ENCODE peak calls at places on chromosome X, in five cellular contexts. W is GM06990; L is epithelial cell of esophagus; M is stimulated activated CD4-positive, alpha-beta T cell treated with anti-CD3 and anti-CD28 coated beads, Interleukin-1b, Interleukin-23, amount 100 ng/mL, for 1 hour; P is cardiac muscle cell. S is an unnamed sample.

GRCh38 chrX:111098874-111099273 is 2.9 kb downstream of the PAK3 start:
- DNase-seq in P (peak; percentile 75), L (peak; percentile 40), W (peak; percentile 34), M (peak; percentile 24), S (no peak)

GRCh38 chrX:8191022-8191421 is 20.0 kb upstream of the VCX2 start:
- DNase-seq in L (peak; percentile 93), W (no peak), P (no peak), M (no peak), S (no peak)

GRCh38 chrX:66408507-66408906 is 230.4 kb downstream of the EDA2R start:
- DNase-seq in P (no peak), M (no peak), W (no peak), L (no peak), S (no peak)

GRCh38 chrX:123084797-123085196 is 99.3 kb upstream of the GRIA3 start:
- DNase-seq in M (no peak), L (peak; percentile 86), P (no peak), W (no peak), S (no peak)

GRCh38 chrX:19005909-19006308 is 22.0 kb upstream of the PHKA2 start:
- DNase-seq in W (no peak), L (peak; percentile 13), M (no peak), P (no peak), S (no peak)

GRCh38 chrX:34875204-34875603 is 67.4 kb upstream of the FAM47B start:
- DNase-seq in L (peak; percentile 44), P (no peak), W (no peak), M (no peak), S (no peak)

GRCh38 chrX:776529-777230 is 146.1 kb downstream of the SHOX start:
- DNase-seq in P (no peak), M (no peak), L (no peak), W (no peak), S (no peak)

GRCh38 chrX:16603822-16604221 is 46.1 kb upstream of the S100G start:
- DNase-seq in P (no peak), L (peak; percentile 68), M (no peak), W (no peak), S (no peak)

GRCh38 chrX:106898462-106898861 is 4.7 kb downstream of the RIPPLY1 start:
- DNase-seq in W (peak; percentile 10), P (peak; percentile 82), M (no peak), L (peak; percentile 51), S (no peak)

GRCh38 chrX:126982158-126982557 is 162.6 kb downstream of the PRR32 start:
- DNase-seq in M (no peak), P (no peak), L (no peak), W (no peak), S (no peak)

GRCh38 chrX:137563681-137564651 is 2.0 kb upstream of the ZIC3 start:
- DNase-seq in P (no peak), W (no peak), M (no peak), L (no peak), S (no peak)

GRCh38 chrX:41730101-41730500 is 6.1 kb downstream of the GPR82 start:
- DNase-seq in P (no peak), W (no peak), L (no peak), M (no peak), S (no peak)

GRCh38 chrX:129698150-129698549 is 40.6 kb upstream of the XPNPEP2 start:
- DNase-seq in M (no peak), L (peak; percentile 39), W (no peak), P (no peak), S (no peak)

GRCh38 chrX:39162322-39162721 is 361.1 kb downstream of the MID1IP1 start:
- DNase-seq in M (peak; percentile 12), L (no peak), P (no peak), W (no peak), S (no peak)

GRCh38 chrX:140762061-140762460 is 52.5 kb downstream of the LINC00632 start:
- DNase-seq in P (peak; percentile 67), M (no peak), L (peak; percentile 57), W (no peak), S (no peak)

GRCh38 chrX:130560558-130560957 is 158.8 kb downstream of the RBMX2 start:
- DNase-seq in W (no peak), M (no peak), P (peak; percentile 28), L (no peak), S (no peak)

GRCh38 chrX:154734101-154734781 is 16.6 kb downstream of the GAB3 start:
- DNase-seq in M (no peak), L (peak; percentile 68), P (no peak), W (no peak), S (no peak)

GRCh38 chrX:67614414-67614813 is 70.6 kb downstream of the AR start:
- DNase-seq in P (no peak), W (no peak), L (peak; percentile 49), M (no peak), S (no peak)

GRCh38 chrX:69195197-69195596 is 29.9 kb upstream of the PJA1 start:
- DNase-seq in M (no peak), L (no peak), W (no peak), P (peak; percentile 56), S (no peak)

GRCh38 chrX:152878976-152879755 is 18.7 kb upstream of the ZNF185 start:
- DNase-seq in L (peak; percentile 91), W (no peak), M (no peak), P (no peak), S (no peak)

GRCh38 chrX:17077349-17077748 is 130.9 kb downstream of the REPS2 start:
- DNase-seq in L (no peak), M (no peak), P (no peak), W (no peak), S (no peak)

S was measured in cortex of kidney.